ENCODE peak calls at places on chromosomes 7 and 10, in ten cellular contexts. T is activated naive CD4-positive, alpha-beta T cell treated with Interleukin-2 at 50 U/mL for 16 hours; W is SHP77 treated with DMSO at 0.1 percent for 48 hours; H is heart right ventricle; Y is GM13977; Q is kidney glomerular epithelial cell; U is NCI-H510A; K is LNCaP clone FGC; M is RWPE1; B is activated gamma-delta T cell treated with Interleukin-2 at 50 U/mL for 16 hours. E is an unnamed sample.

GRCh38 chr10:75401569-75402485 is at the start of gene ZNF503:
- DNase-seq in W (peak), U (peak), M (peak), B (no peak), Y (peak), Q (peak), H (peak), T (peak), K (peak), E (peak)

GRCh38 chr7:40850017-40850416 is 715.2 kb downstream of the SUGCT start:
- DNase-seq in Y (no peak), M (no peak), H (no peak), K (no peak), U (no peak), Q (no peak), B (no peak), T (no peak), W (no peak), E (no peak)

GRCh38 chr7:111803015-111803758 is 240.9 kb upstream of the IMMP2L start:
- DNase-seq in K (peak), W (no peak), B (no peak), Y (no peak), M (peak), T (no peak), Q (peak), H (no peak), U (no peak), E (no peak)

GRCh38 chr7:103857435-103857834 is 132.0 kb downstream of the RELN start:
- DNase-seq in B (no peak), K (no peak), Q (no peak), W (peak), Y (no peak), H (no peak), T (no peak), U (peak), M (no peak), E (no peak)

GRCh38 chr7:113299748-113300147 is 181.4 kb upstream of the SMIM30 start:
- DNase-seq in Q (no peak), U (no peak), T (no peak), H (no peak), M (no peak), Y (no peak), K (no peak), B (no peak), W (no peak), E (no peak)

GRCh38 chr7:91330378-91331295 is 66.4 kb downstream of the FZD1 start:
- DNase-seq in T (no peak), M (no peak), W (no peak), B (no peak), Y (no peak), K (no peak), H (no peak), Q (no peak), U (no peak), E (no peak)

GRCh38 chr10:5142199-5142598 is 42.8 kb downstream of the AKR1C8 start:
- DNase-seq in Q (peak), U (no peak), T (no peak), H (no peak), K (no peak), M (no peak), Y (no peak), B (no peak), W (no peak), E (no peak)

GRCh38 chr10:13891542-13892431 is 305.0 kb downstream of the PRPF18 start:
- DNase-seq in Y (peak), U (peak), T (peak), H (peak), W (no peak), M (peak), K (no peak), B (no peak), Q (no peak), E (peak)

GRCh38 chr10:110525349-110526260 is 27.9 kb downstream of the DUSP5 start:
- DNase-seq in B (no peak), H (no peak), T (no peak), M (peak), W (no peak), K (no peak), Y (no peak), U (no peak), Q (no peak), E (no peak)

GRCh38 chr10:4740471-4740870 is 85.5 kb upstream of the AKR1E2 start:
- DNase-seq in K (no peak), T (no peak), M (no peak), H (no peak), B (no peak), U (no peak), Q (no peak), Y (no peak), W (no peak), E (no peak)

GRCh38 chr7:10767771-10768170 is 205.9 kb upstream of the PHF14 start:
- DNase-seq in Y (no peak), W (no peak), U (no peak), T (no peak), H (no peak), K (no peak), Q (peak), M (no peak), B (no peak), E (no peak)

GRCh38 chr7:98211221-98211675 is at the start of gene BHLHA15:
- DNase-seq in M (peak), Y (peak), T (peak), K (no peak), Q (no peak), W (no peak), U (peak), H (no peak), B (no peak), E (peak)

E was measured in GM12865.